ENCODE peak calls at places on chromosomes 4 and X, in four cellular contexts. D is keratinocyte, S is left ventricle myocardium inferior, B is H1. E is an unnamed sample.

GRCh38 chrX:2897311-2897689 is 31.8 kb downstream of the ARSD start:
- DNase-seq in B (no peak), D (no peak), S (no peak), E (no peak)

GRCh38 chr4:22029803-22030202 is 81.2 kb upstream of the KCNIP4 start:
- DNase-seq in B (no peak), S (no peak), D (no peak), E (no peak)

GRCh38 chr4:112284662-112285411 is 867 bp downstream of the TIFA start:
- DNase-seq in D (no peak), S (no peak), B (no peak), E (peak; percentile 12)

GRCh38 chr4:127604949-127605709 is 27.6 kb upstream of the INTU start:
- DNase-seq in D (no peak), B (peak; percentile 61), S (no peak), E (peak; percentile 28)

GRCh38 chrX:40132751-40133150 is 35.0 kb upstream of the BCOR start:
- DNase-seq in D (no peak), B (no peak), S (peak; percentile 59), E (no peak)

GRCh38 chr4:188403272-188403671 is 264.0 kb downstream of the TRIML1 start:
- DNase-seq in D (no peak), B (no peak), S (no peak), E (no peak)

GRCh38 chr4:153152453-153153338 is 51.5 kb upstream of the TRIM2 start:
- DNase-seq in S (peak; percentile 32), B (peak; percentile 71), D (no peak), E (peak; percentile 90)

GRCh38 chr4:83075696-83076095 is 38.8 kb downstream of the PLAC8 start:
- DNase-seq in D (no peak), S (no peak), B (no peak), E (no peak)

GRCh38 chr4:185201983-185202962 is 1.5 kb downstream of the CFAP97 start:
- DNase-seq in D (no peak), S (no peak), B (no peak), E (peak; percentile 62)

GRCh38 chrX:74535633-74536141 is 78.7 kb downstream of the RLIM start:
- DNase-seq in B (peak; percentile 60), D (no peak), S (peak; percentile 76), E (peak; percentile 86)

GRCh38 chr4:3283483-3283882 is 9.3 kb upstream of the RGS12 start:
- DNase-seq in S (no peak), D (no peak), B (no peak), E (no peak)

GRCh38 chrX:45806410-45807121 is 605.9 kb upstream of the DIPK2B start:
- DNase-seq in B (no peak), D (no peak), S (no peak), E (peak; percentile 7)

GRCh38 chr4:5999830-6000365 is 18.3 kb downstream of the C4orf50 start:
- DNase-seq in B (no peak), S (no peak), D (no peak), E (no peak)

GRCh38 chrX:52341493-52341892 is 27.3 kb upstream of the XAGE2 start:
- DNase-seq in B (no peak), D (no peak), S (no peak), E (no peak)

GRCh38 chr4:157095716-157096115 is 19.8 kb downstream of the GLRB start:
- DNase-seq in D (no peak), B (no peak), S (no peak), E (peak; percentile 42)

GRCh38 chr4:25223770-25224375 is 10.0 kb upstream of the PI4K2B start:
- DNase-seq in S (no peak), D (no peak), B (peak; percentile 81), E (peak; percentile 57)

GRCh38 chr4:113146876-113147358 is 97.5 kb downstream of the ANK2 start:
- DNase-seq in D (no peak), B (no peak), S (no peak), E (no peak)

GRCh38 chrX:132743086-132743485 is 215.3 kb downstream of the HS6ST2 start:
- DNase-seq in D (no peak), B (no peak), S (no peak), E (no peak)

GRCh38 chrX:308821-309520 is 9.6 kb downstream of the GTPBP6 start:
- DNase-seq in S (peak; percentile 5), B (no peak), D (no peak), E (no peak)
- H3K4me1 ChIP-seq in S (no peaks in the 10 kb centered on the region), B (no peaks in the 10 kb centered on the region), D (no peaks in the 10 kb centered on the region), E (no peaks in the 10 kb centered on the region)

GRCh38 chr4:173211222-173211621 is 42.6 kb downstream of the GALNT7 start:
- DNase-seq in B (no peak), D (no peak), S (no peak), E (no peak)
- H3K4me1 ChIP-seq in B (peaks cover 8% of the 10 kb centered on the region), D (peaks cover 34% of the 10 kb centered on the region), S (peaks cover 21% of the 10 kb centered on the region), E (peaks cover 37% of the 10 kb centered on the region)

GRCh38 chr4:91936301-91936700 is 367.5 kb upstream of the GRID2 start:
- DNase-seq in S (no peak), B (no peak), D (no peak), E (peak; percentile 21)
- H3K4me1 ChIP-seq in S (no peaks in the 10 kb centered on the region), B (no peaks in the 10 kb centered on the region), D (no peaks in the 10 kb centered on the region), E (no peaks in the 10 kb centered on the region)

GRCh38 chrX:13008189-13008533 is 33.3 kb downstream of the TMSB4X start:
- DNase-seq in D (no peak), S (no peak), B (no peak), E (no peak)

GRCh38 chrX:13007519-13008188 is 32.7 kb downstream of the TMSB4X start:
- DNase-seq in D (no peak), B (no peak), S (no peak), E (no peak)

GRCh38 chrX:13009256-13009655 is 34.3 kb downstream of the TMSB4X start:
- DNase-seq in B (no peak), S (no peak), D (no peak), E (peak; percentile 73)

GRCh38 chrX:13009844-13010243 is 34.6 kb downstream of the FAM9C start:
- DNase-seq in S (no peak), D (no peak), B (no peak), E (no peak)

DNA sequence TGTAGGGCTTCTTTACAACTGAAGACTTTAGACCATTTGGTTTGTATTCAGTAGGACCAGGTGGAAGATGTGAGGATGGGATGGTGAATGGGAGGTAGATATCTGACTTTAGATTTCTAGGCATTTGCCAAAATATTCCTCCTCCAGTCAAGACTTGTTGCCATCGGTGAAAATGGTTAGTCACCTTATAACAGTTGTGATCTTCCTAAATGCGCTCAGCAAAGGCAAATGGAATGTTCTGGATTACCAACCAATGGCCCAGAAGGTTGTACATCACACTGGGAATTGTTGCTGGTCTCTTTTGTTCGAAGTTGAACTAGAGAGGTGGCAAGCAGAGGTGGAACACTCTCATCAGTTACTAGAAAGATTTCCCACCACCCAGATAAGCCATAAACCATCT is 33.9 kb downstream of the TMSB4X start:
- DNase-seq in D (no peak), S (no peak), B (no peak), E (no peak)
- H3K4me1 ChIP-seq in D (peaks cover 28% of the 10 kb centered on the region), S (peaks cover 9% of the 10 kb centered on the region), B (peaks cover 2% of the 10 kb centered on the region), E (peaks cover 44% of the 10 kb centered on the region)

GRCh38 chr4:119521306-119521705 is 107.3 kb downstream of the PDE5A start:
- DNase-seq in B (no peak), S (no peak), D (no peak), E (no peak)
- H3K4me1 ChIP-seq in B (peaks cover 3% of the 10 kb centered on the region), S (peaks cover 49% of the 10 kb centered on the region), D (peaks cover 11% of the 10 kb centered on the region), E (peaks cover 7% of the 10 kb centered on the region)

DNA sequence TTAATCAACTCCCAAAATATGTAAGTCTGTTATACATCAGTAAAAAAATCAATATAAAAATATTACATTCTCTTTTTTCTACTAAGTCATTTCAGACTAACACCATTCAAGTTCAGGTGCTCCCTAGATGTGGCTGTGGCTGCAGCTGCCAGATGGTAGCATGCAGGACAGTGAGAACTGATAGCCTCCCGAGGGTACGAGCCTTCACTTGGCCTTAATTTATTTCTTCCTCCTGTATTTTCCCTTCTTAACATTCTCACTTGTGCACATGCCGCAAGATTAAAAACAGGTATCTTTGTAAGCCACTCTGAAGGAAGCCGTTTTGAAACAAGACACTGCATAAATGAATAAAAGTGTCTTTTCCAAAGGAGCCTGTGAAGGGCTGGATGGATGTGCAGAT is 97.2 kb downstream of the KLHL8 start:
- DNase-seq in S (no peak), D (no peak), B (no peak), E (no peak)
- H3K4me1 ChIP-seq in S (peaks cover 61% of the 10 kb centered on the region), D (peaks cover 43% of the 10 kb centered on the region), B (no peaks in the 10 kb centered on the region), E (peaks cover 4% of the 10 kb centered on the region)

DNA sequence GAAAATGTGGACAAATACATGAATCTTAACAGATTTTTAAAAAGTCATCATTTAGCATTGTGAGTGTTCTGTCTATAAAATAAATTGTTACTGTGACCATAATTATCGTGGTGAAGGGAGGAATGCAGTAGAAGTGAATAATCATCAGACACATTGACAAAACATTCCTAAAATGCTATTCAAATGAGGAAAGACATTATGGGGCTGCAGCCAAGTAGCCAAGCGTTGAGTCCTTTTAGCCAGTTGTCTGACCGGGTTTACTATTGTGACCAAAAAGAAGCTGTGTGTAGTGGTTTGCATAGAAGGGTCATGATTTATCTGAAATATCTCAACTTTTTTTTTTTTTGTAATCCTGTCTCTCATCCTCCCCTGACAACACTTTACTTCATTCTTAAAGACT is 19.5 kb downstream of the WWC2 start:
- DNase-seq in S (no peak), D (no peak), B (no peak), E (peak; percentile 32)
- H3K4me1 ChIP-seq in S (peaks cover 34% of the 10 kb centered on the region), D (peaks cover 14% of the 10 kb centered on the region), B (peaks cover 16% of the 10 kb centered on the region), E (peaks cover 17% of the 10 kb centered on the region)

GRCh38 chrX:125404667-125405160 is 85.0 kb downstream of the TEX13C start:
- DNase-seq in D (no peak), B (no peak), S (no peak), E (no peak)
- H3K4me1 ChIP-seq in D (no peaks in the 10 kb centered on the region), B (no peaks in the 10 kb centered on the region), S (no peaks in the 10 kb centered on the region), E (no peaks in the 10 kb centered on the region)

GRCh38 chrX:153817291-153817690 is 13.1 kb downstream of the PDZD4 start:
- DNase-seq in B (no peak), S (no peak), D (no peak), E (no peak)

GRCh38 chrX:153819398-153820083 is 10.8 kb downstream of the PDZD4 start:
- DNase-seq in D (no peak), S (no peak), B (no peak), E (peak; percentile 31)

GRCh38 chrX:153820601-153821000 is 9.7 kb downstream of the PDZD4 start:
- DNase-seq in S (no peak), D (no peak), B (no peak), E (no peak)

GRCh38 chrX:153816821-153817220 is 13.5 kb downstream of the PDZD4 start:
- DNase-seq in D (no peak), B (no peak), S (no peak), E (no peak)

GRCh38 chrX:153818571-153819397 is 11.6 kb downstream of the PDZD4 start:
- DNase-seq in B (peak; percentile 75), S (peak; percentile 41), D (no peak), E (peak; percentile 36)
- H3K4me1 ChIP-seq in B (peaks cover 9% of the 10 kb centered on the region), S (peaks cover 10% of the 10 kb centered on the region), D (no peaks in the 10 kb centered on the region), E (no peaks in the 10 kb centered on the region)

E was measured in SJCRH30.